ENCODE peak calls at places on chromosome 1, in five cellular contexts. D is AG09309, A is astrocyte of the cerebellum, Z is cardiac fibroblast, L is fibroblast of mammary gland. K is an unnamed sample.

GRCh38 chr1:245245021-245245667 is 90.4 kb downstream of the KIF26B start:
- DNase-seq in L (no peak), D (no peak), A (no peak), Z (no peak), K (no peak)

GRCh38 chr1:192491804-192492554 is 83.6 kb upstream of the RGS1 start:
- DNase-seq in Z (peak), A (no peak), L (peak), D (no peak), K (no peak)

GRCh38 chr1:4594286-4594991 is 60.0 kb upstream of the AJAP1 start:
- DNase-seq in Z (no peak), D (no peak), A (no peak), L (no peak), K (no peak)

GRCh38 chr1:63713627-63714481 is 60.0 kb upstream of the ROR1 start:
- DNase-seq in A (peak), Z (peak), D (peak), L (peak), K (peak)

GRCh38 chr1:119139857-119140176 is 636 bp downstream of the WARS2 start:
- DNase-seq in L (no peak), A (no peak), D (no peak), Z (no peak), K (no peak)

GRCh38 chr1:211901945-211902344 is 71.4 kb upstream of the LPGAT1 start:
- DNase-seq in A (no peak), Z (no peak), L (no peak), D (no peak), K (no peak)

GRCh38 chr1:179588425-179589024 is 3.1 kb upstream of the TDRD5 start:
- DNase-seq in L (no peak), D (no peak), Z (no peak), A (no peak), K (no peak)

GRCh38 chr1:88892146-88892877 is 945 bp upstream of the GTF2B start:
- DNase-seq in A (no peak), L (peak), Z (peak), D (no peak), K (peak)

GRCh38 chr1:22203335-22203734 is 60.4 kb upstream of the WNT4 start:
- DNase-seq in D (no peak), Z (no peak), L (no peak), A (no peak), K (no peak)

GRCh38 chr1:220271706-220272046 is 577 bp downstream of the RAB3GAP2 start:
- DNase-seq in A (no peak), L (peak), Z (peak), D (no peak), K (peak)

GRCh38 chr1:160328171-160328570 is 14.9 kb downstream of the COPA start:
- DNase-seq in A (no peak), Z (no peak), L (no peak), D (no peak), K (no peak)

GRCh38 chr1:27624467-27625233 is 10.3 kb downstream of the FGR start:
- DNase-seq in Z (no peak), A (no peak), L (no peak), D (no peak), K (no peak)

GRCh38 chr1:19311503-19311930 is 427 bp downstream of the AKR7A2 start:
- DNase-seq in Z (no peak), L (no peak), A (no peak), D (no peak), K (no peak)

GRCh38 chr1:81800741-81801031 is at the start of gene ADGRL2:
- DNase-seq in Z (no peak), D (no peak), A (no peak), L (no peak), K (no peak)

GRCh38 chr1:3638027-3638426 is 11.9 kb downstream of the WRAP73 start:
- DNase-seq in Z (no peak), L (no peak), A (no peak), D (no peak), K (no peak)

DNA sequence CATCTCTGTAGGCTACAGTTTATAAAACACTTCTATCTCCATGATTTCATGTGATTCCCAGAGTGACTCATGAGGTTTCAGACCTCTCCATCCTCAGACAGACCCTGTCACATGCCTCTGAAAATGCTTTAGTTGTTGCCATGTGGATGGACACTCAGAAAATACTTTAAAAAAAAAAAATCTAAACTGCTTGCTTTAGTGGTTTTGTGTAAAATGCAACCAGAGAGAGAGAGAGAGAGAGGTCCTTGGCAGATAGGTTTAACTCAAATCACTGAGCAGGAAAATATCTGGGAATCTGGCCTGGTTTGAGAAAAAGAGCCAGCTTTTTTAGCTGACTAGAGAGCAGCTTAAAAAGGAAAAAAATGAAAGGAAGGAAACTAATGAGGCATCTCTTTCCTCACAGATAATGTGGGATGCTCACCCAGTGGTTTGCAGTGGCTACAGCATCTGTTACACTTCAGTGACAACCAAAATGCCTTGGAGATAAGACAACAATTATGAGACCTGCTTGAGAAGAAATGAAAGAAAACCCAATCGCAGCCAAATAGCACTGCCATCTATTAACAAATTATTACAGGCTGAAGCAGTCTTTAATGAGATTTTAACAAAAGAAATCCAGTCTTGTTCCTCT is 54.6 kb upstream of the SYT14 start:
- DNase-seq in D (peak), L (peak), Z (peak), A (peak), K (peak)
- H3K4me3 ChIP-seq in D (no peak), L (no peak), Z (no peak), A (no peak), K (no peak)

DNA sequence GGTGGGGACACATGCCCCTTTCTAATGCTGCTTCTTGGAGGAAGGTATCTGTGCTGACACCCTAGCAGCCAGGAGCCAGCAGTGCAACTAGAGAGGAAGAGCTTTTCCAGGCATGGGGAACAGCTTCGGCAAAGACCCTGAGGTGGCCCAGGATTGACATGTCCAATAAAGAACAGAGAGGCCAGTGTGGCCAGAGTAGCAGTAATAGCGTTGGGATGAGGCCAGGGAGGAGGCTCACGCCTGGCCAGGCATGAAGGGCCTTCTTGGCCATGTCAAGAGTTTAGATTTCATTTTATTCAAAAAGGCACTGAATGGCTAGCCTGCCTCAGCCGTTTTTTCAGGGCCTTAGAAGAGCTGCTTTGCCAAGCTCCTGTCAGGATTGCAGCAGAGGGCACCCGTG is 16.3 kb upstream of the ADAMTSL4 start:
- DNase-seq in Z (no peak), A (no peak), L (no peak), D (no peak), K (no peak)
- TF ChIP-seq CTCF in Z (no peak), A (no peak), L (no peak), D (no peak), K (no peak)

GRCh38 chr1:226602186-226603029 is 53.8 kb downstream of the STUM start:
- DNase-seq in A (no peak), L (peak), D (peak), Z (peak), K (peak)

GRCh38 chr1:226601456-226601855 is 52.9 kb downstream of the STUM start:
- DNase-seq in L (no peak), Z (no peak), A (no peak), D (no peak), K (no peak)

GRCh38 chr1:226604846-226605572 is 56.4 kb downstream of the STUM start:
- DNase-seq in D (no peak), Z (no peak), L (peak), A (no peak), K (peak)

GRCh38 chr1:226603976-226604845 is 55.6 kb downstream of the STUM start:
- DNase-seq in A (no peak), D (no peak), Z (no peak), L (no peak), K (peak)

DNA sequence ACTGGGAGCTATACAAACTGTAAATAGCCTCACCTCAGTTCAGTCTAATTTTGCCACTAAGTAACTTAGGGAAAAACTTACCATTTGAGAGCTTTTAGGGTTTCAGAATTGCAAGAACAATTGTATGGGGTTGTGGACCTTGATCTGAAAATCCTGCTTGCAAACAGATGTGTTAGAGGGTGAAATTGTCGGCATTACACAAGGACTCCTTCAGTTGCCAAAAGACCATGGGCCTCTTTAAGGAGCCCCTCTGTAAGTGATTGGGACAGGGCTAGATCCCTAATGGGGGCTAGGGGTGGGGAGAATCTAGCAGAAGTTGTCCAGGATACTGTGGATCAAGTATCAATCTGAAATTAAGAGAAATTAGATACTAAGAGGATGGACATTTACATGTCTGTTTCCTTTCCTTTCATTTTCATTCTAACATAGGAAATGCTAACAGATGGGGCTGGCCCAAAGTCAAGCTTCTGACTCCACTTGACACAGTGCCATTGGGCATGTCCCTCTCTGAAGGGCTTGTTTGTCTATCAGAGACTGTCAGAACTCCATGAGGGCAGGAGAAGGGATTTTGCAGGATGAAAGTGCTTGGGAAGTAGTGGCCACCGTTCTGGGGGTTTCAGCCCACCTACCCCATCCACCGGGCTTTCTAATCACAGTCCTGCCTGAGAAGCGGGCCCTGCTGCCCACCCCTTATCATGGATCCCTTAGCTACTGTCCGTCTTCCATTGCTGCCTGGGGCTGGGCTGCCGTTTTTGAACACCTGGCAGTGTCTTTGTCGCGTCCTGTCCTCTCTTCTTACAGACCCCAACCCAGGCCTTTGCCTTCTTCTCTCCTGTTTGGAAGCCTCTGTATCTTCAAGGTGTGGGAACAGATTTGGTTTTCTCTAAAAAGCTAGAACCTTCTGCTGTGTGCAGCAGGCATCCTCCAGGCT is 54.7 kb downstream of the STUM start:
- DNase-seq in Z (peak), A (no peak), L (peak), D (peak), K (peak)
- H3K4me3 ChIP-seq in Z (no peak), A (no peak), L (peak), D (peak), K (no peak)

DNA sequence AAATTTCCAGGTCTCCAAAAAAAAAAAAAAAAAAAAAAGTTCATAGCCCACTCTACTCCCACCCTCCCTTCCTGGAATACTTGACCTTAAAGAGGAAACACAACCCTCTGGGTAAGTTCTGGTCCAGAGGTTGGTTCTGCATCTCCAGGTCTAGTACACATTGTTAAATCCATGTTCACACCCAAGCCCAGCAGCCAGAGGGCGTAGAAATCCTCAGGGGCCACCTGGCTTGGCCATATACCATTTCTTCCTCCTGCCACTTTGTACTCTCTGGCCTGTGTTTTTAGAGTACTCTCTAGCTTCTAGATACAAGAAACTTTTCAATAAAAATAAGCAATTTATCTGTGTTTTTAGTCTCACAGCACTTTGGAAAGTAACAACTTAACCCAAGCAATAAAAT is 89.3 kb downstream of the PHTF1 start:
- DNase-seq in D (no peak), A (no peak), Z (no peak), L (no peak), K (no peak)
- TF ChIP-seq CTCF in D (no peak), A (no peak), Z (no peak), L (no peak), K (no peak)

DNA sequence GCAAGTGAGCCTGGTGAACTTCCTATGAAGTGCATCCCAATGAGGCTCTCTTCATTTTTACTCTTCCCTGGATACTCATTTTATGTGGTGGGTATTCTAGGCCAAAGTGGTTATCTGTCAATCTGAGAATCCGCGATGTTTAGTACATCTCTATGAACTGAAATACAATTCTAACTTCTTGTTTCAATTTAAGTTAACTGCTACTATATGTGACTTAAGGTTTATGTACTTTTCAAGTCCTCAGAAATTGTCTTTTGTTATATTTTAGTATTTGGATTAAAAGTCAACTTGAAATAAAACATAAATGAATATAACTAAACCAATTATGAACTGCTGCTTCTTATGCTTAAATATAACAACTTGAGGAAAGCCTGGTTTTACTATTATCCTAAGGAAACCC is 60.6 kb downstream of the ENAH start:
- DNase-seq in A (no peak), L (no peak), D (no peak), Z (no peak), K (no peak)
- H3K4me3 ChIP-seq in A (no peak), L (no peak), D (no peak), Z (no peak), K (no peak)

GRCh38 chr1:183470961-183471747 is 1.1 kb upstream of the SMG7 start:
- DNase-seq in A (no peak), L (peak), Z (peak), D (peak), K (peak)
- TF ChIP-seq CTCF in A (no peak), L (no peak), Z (peak), D (no peak), K (no peak)

DNA sequence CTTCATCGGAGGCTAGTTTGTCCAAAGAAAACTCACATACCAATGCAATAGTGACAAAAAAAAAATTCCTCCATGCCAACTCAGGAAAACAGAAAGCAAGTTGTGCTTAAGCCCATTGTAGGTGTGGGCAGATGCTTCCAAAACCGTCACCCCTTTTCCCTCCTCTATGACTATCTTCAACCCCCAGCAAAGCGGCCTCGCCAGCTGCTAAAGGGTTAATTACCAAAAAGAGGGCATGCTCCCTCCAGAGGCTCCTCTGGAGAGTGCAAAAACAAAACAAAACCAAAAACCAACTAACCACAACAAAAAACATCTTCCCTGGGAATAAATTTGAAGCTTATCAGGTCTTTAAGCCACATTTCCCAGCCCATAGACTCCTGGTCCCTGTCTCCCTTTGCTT is 1.2 kb downstream of the LMOD1 start:
- DNase-seq in Z (no peak), A (no peak), L (no peak), D (no peak), K (no peak)
- H3K4me3 ChIP-seq in Z (peak), A (no peak), L (peak), D (peak), K (peak)